ENCODE peak calls at places on chromosome 4, in five cellular contexts. P, Z, W, T and C are unnamed samples.

GRCh38 chr4:89797117-89797516 is 39.8 kb downstream of the SNCA start:
- DNase-seq in P (no peak), Z (no peak), W (no peak), T (peak), C (no peak)

GRCh38 chr4:1192493-1193205 is 20.3 kb upstream of the SPON2 start:
- DNase-seq in P (no peak), Z (no peak), W (no peak), T (no peak), C (no peak)

GRCh38 chr4:123676550-123677229 is 280.1 kb downstream of the SPRY1 start:
- DNase-seq in P (peak), Z (no peak), W (no peak), T (no peak), C (no peak)

GRCh38 chr4:168674077-168674747 is 177.4 kb downstream of the PALLD start:
- DNase-seq in P (peak), Z (no peak), W (no peak), T (peak), C (peak)

GRCh38 chr4:29972121-29972520 is 748.0 kb upstream of the PCDH7 start:
- DNase-seq in P (no peak), Z (no peak), W (no peak), T (peak), C (no peak)

GRCh38 chr4:109559983-109560686 is at the start of gene MCUB:
- DNase-seq in P (peak), Z (peak), W (peak), T (peak), C (peak)

GRCh38 chr4:55395529-55396304 is at the start of gene TMEM165:
- DNase-seq in P (peak), Z (peak), W (peak), T (peak), C (peak)

GRCh38 chr4:39823193-39823592 is 125.3 kb downstream of the UBE2K start:
- DNase-seq in P (peak), Z (no peak), W (no peak), T (peak), C (no peak)

GRCh38 chr4:79308087-79308486 is 17.8 kb downstream of the NAA11 start:
- DNase-seq in P (no peak), Z (no peak), W (no peak), T (no peak), C (no peak)

GRCh38 chr4:141352775-141353544 is 132.3 kb downstream of the ZNF330 start:
- DNase-seq in P (peak), Z (no peak), W (no peak), T (peak), C (no peak)

GRCh38 chr4:75876218-75876617 is 26.0 kb downstream of the PPEF2 start:
- DNase-seq in P (no peak), Z (no peak), W (peak), T (no peak), C (no peak)

GRCh38 chr4:839675-840443 is 13.9 kb upstream of the CPLX1 start:
- DNase-seq in P (no peak), Z (no peak), W (no peak), T (peak), C (no peak)

GRCh38 chr4:96736352-96736889 is 896.5 kb downstream of the PDHA2 start:
- DNase-seq in P (peak), Z (peak), W (no peak), T (no peak), C (peak)

GRCh38 chr4:110589297-110589696 is 33.6 kb downstream of the PITX2 start:
- DNase-seq in P (no peak), Z (no peak), W (no peak), T (peak), C (peak)

GRCh38 chr4:80096175-80096850 is 23.3 kb upstream of the ANTXR2 start:
- DNase-seq in P (peak), Z (no peak), W (no peak), T (no peak), C (no peak)

GRCh38 chr4:105544517-105544916 is 7.9 kb upstream of the ARHGEF38 start:
- DNase-seq in P (no peak), Z (no peak), W (no peak), T (no peak), C (no peak)

GRCh38 chr4:54913751-54914526 is 211.5 kb downstream of the KDR start:
- DNase-seq in P (no peak), Z (no peak), W (no peak), T (no peak), C (no peak)

GRCh38 chr4:186032259-186032658 is 36.7 kb upstream of the TLR3 start:
- DNase-seq in P (peak), Z (no peak), W (no peak), T (no peak), C (no peak)

GRCh38 chr4:47209833-47210232 is 178.5 kb downstream of the GABRB1 start:
- DNase-seq in P (no peak), Z (no peak), W (no peak), T (peak), C (no peak)

GRCh38 chr4:84379881-84380618 is 119.0 kb downstream of the NKX6-1 start:
- DNase-seq in P (no peak), Z (no peak), W (no peak), T (no peak), C (peak)

GRCh38 chr4:168677063-168677462 is 180.2 kb downstream of the PALLD start:
- DNase-seq in P (no peak), Z (no peak), W (no peak), T (no peak), C (no peak)

GRCh38 chr4:17884511-17884910 is 73.7 kb downstream of the NCAPG start:
- DNase-seq in P (no peak), Z (no peak), W (no peak), T (no peak), C (no peak)

GRCh38 chr4:4820264-4820663 is 39.2 kb upstream of the MSX1 start:
- DNase-seq in P (no peak), Z (no peak), W (no peak), T (no peak), C (no peak)

GRCh38 chr4:152953514-152953913 is 17.4 kb downstream of the FHDC1 start:
- DNase-seq in P (peak), Z (no peak), W (no peak), T (no peak), C (no peak)

GRCh38 chr4:185787926-185788679 is 23.9 kb downstream of the SORBS2 start:
- DNase-seq in P (no peak), Z (no peak), W (no peak), T (no peak), C (no peak)

GRCh38 chr4:3875466-3875865 is 109.3 kb downstream of the ADRA2C start:
- DNase-seq in P (no peak), Z (no peak), W (no peak), T (no peak), C (no peak)

GRCh38 chr4:20538922-20539321 is 161.3 kb upstream of the PACRGL start:
- DNase-seq in P (no peak), Z (no peak), W (no peak), T (no peak), C (no peak)

DNA sequence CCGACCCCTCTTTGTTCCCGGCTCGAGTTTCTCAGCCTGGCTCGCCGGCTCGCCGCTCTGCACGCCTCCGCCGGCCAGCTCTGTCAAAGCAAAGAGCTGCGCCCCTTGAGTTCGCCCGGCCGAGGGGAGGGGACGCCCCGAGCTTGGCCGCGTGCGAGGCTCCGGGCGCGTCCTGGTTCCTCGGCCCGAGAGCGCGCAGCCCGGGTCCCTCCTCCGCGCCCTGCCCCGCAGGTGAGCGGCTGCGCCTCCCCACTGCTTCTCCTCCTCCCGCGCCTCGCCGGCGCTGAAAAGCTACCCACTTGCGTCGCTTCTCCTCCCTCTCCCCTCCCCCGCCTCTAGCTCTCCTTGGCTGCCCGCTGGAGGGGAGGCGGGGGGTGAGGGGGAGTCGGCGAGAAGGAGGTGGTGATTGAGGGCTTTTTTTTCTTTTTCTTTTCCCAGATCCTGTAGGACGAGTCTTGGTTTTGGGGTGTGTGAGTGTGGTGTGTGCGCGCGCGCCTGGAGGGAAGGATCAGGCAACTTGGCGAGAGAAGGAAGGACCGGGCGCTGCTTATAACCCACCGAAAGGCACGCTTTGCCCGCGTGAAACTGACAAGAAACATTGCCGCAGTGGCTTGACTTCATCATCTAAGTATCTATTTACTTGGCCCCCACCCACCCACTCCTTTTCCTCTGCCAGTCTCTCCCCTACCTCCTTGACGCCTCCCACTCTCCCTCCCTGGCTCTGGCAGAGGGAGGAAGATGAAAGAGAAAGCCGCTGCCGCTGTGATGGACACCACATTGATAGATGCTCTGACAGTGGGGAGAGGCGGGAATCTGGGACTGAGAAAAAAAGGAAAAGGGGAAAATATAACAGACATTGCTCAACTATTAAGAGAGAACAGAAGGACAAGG is at the start of gene LEF1:
- DNase-seq in P (peak), Z (peak), W (peak), T (peak), C (peak)
- H4K8ac ChIP-seq in P (no peak), Z (no peak), W (peak), T (no peak), C (peak)

GRCh38 chr4:156113138-156113537 is 159.5 kb upstream of the CTSO start:
- DNase-seq in P (peak), Z (no peak), W (no peak), T (no peak), C (no peak)

GRCh38 chr4:156111706-156112105 is 158.0 kb upstream of the CTSO start:
- DNase-seq in P (peak), Z (no peak), W (no peak), T (no peak), C (no peak)

GRCh38 chr4:156109943-156110925 is 156.6 kb upstream of the CTSO start:
- DNase-seq in P (peak), Z (no peak), W (peak), T (peak), C (peak)
- H2BK120ac ChIP-seq in P (no peak), Z (no peak), W (no peak), T (no peak), C (peak)

GRCh38 chr4:2843909-2844584 is 403 bp downstream of the ADD1 start:
- DNase-seq in P (peak), Z (peak), W (no peak), T (peak), C (peak)

GRCh38 chr4:2843023-2843908 is at the start of gene ADD1:
- DNase-seq in P (peak), Z (peak), W (peak), T (peak), C (peak)

GRCh38 chr4:2839060-2839459 is 4.6 kb upstream of the ADD1 start:
- DNase-seq in P (no peak), Z (no peak), W (no peak), T (no peak), C (no peak)

GRCh38 chr4:2846172-2846571 is 2.5 kb downstream of the ADD1 start:
- DNase-seq in P (no peak), Z (no peak), W (no peak), T (no peak), C (no peak)

GRCh38 chr4:2842667-2843022 is 999 bp upstream of the ADD1 start:
- DNase-seq in P (no peak), Z (no peak), W (no peak), T (no peak), C (no peak)
- H4K8ac ChIP-seq in P (no peak), Z (no peak), W (no peak), T (peak), C (peak)

GRCh38 chr4:145936142-145937020 is 2.2 kb downstream of the ZNF827 start:
- DNase-seq in P (peak), Z (peak), W (peak), T (peak), C (peak)

GRCh38 chr4:145938618-145939177 is at the start of gene ZNF827:
- DNase-seq in P (peak), Z (peak), W (peak), T (peak), C (peak)

GRCh38 chr4:145937990-145938611 is 522 bp downstream of the ZNF827 start:
- DNase-seq in P (peak), Z (peak), W (peak), T (peak), C (peak)

GRCh38 chr4:145935253-145936141 is 3.1 kb downstream of the ZNF827 start:
- DNase-seq in P (peak), Z (no peak), W (no peak), T (no peak), C (no peak)

GRCh38 chr4:145937021-145937861 is 1.4 kb downstream of the ZNF827 start:
- DNase-seq in P (peak), Z (peak), W (peak), T (peak), C (peak)
- H2BK120ac ChIP-seq in P (peak), Z (peak), W (no peak), T (peak), C (peak)

GRCh38 chr4:8746523-8747466 is 124.8 kb downstream of the HMX1 start:
- DNase-seq in P (no peak), Z (no peak), W (peak), T (no peak), C (no peak)
- H4K8ac ChIP-seq in P (no peak), Z (no peak), W (peak), T (no peak), C (no peak)

GRCh38 chr4:16864199-16864598 is 34.2 kb downstream of the LDB2 start:
- DNase-seq in P (no peak), Z (no peak), W (no peak), T (peak), C (no peak)
- H2BK120ac ChIP-seq in P (no peak), Z (no peak), W (no peak), T (no peak), C (no peak)